ENCODE peak calls at places on chromosomes 12 and 14, in seven cellular contexts. O, Q, K, Y, U, A and W are unnamed samples.

GRCh38 chr12:113980537-113981337 is 14.6 kb upstream of the RBM19 start:
- DNase-seq in O (peak; percentile 82), Q (no peak), K (peak; percentile 45), Y (peak; percentile 24), U (peak; percentile 78), A (no peak), W (peak; percentile 54)

GRCh38 chr14:74478996-74479635 is 14.0 kb downstream of the NPC2 start:
- DNase-seq in O (peak; percentile 40), Q (no peak), K (no peak), Y (no peak), U (peak; percentile 35), A (no peak), W (no peak)

GRCh38 chr14:22283000-22283399 is 306.0 kb downstream of the DAD1 start:
- DNase-seq in O (no peak), Q (no peak), K (no peak), Y (no peak), U (no peak), A (no peak), W (no peak)

GRCh38 chr12:104426926-104427546 is 29.7 kb upstream of the CHST11 start:
- DNase-seq in O (peak; percentile 32), Q (no peak), K (no peak), Y (no peak), U (peak; percentile 86), A (no peak), W (no peak)

GRCh38 chr12:103279444-103279843 is 216.3 kb downstream of the C12orf42 start:
- DNase-seq in O (no peak), Q (no peak), K (peak; percentile 61), Y (no peak), U (no peak), A (no peak), W (peak; percentile 66)

GRCh38 chr12:108832730-108833354 is 24.5 kb downstream of the SSH1 start:
- DNase-seq in O (peak; percentile 86), Q (no peak), K (no peak), Y (no peak), U (peak; percentile 97), A (no peak), W (no peak)

GRCh38 chr14:30698463-30698862 is 76.3 kb downstream of the SCFD1 start:
- DNase-seq in O (no peak), Q (no peak), K (no peak), Y (no peak), U (no peak), A (no peak), W (no peak)

GRCh38 chr14:100088226-100088625 is 23.0 kb downstream of the EVL start:
- DNase-seq in O (no peak), Q (no peak), K (no peak), Y (no peak), U (no peak), A (no peak), W (no peak)

GRCh38 chr14:34650786-34651584 is 21.0 kb upstream of the SNX6 start:
- DNase-seq in O (peak; percentile 99), Q (no peak), K (no peak), Y (no peak), U (peak; percentile 100), A (no peak), W (no peak)

GRCh38 chr12:4353785-4354208 is 25.7 kb downstream of the FGF23 start:
- DNase-seq in O (peak; percentile 14), Q (no peak), K (no peak), Y (no peak), U (no peak), A (peak; percentile 17), W (no peak)

GRCh38 chr14:44372807-44373497 is 134.1 kb downstream of the FSCB start:
- DNase-seq in O (no peak), Q (no peak), K (no peak), Y (no peak), U (no peak), A (no peak), W (no peak)

GRCh38 chr14:92341791-92342190 is 18.8 kb downstream of the SLC24A4 start:
- DNase-seq in O (no peak), Q (no peak), K (no peak), Y (no peak), U (no peak), A (no peak), W (no peak)

GRCh38 chr14:88168498-88169165 is 154.4 kb downstream of the KCNK10 start:
- DNase-seq in O (peak; percentile 0), Q (peak; percentile 20), K (peak; percentile 61), Y (peak; percentile 51), U (peak; percentile 25), A (peak; percentile 30), W (peak; percentile 60)
- TF ChIP-seq CTCF in O (peak; percentile 69), Q (peak; percentile 53), K (peak; percentile 90), Y (peak; percentile 66), U (peak; percentile 81), A (peak; percentile 76), W (peak; percentile 85)

GRCh38 chr12:2877047-2877958 is at the start of the genes FOXM1 and RHNO1:
- DNase-seq in O (peak; percentile 88), Q (peak; percentile 90), K (peak; percentile 97), Y (peak; percentile 93), U (peak; percentile 86), A (peak; percentile 77), W (peak; percentile 95)
- TF ChIP-seq CTCF in O (no peak), Q (peak; percentile 8), K (no peak), Y (no peak), U (peak; percentile 4), A (no peak), W (no peak)

DNA sequence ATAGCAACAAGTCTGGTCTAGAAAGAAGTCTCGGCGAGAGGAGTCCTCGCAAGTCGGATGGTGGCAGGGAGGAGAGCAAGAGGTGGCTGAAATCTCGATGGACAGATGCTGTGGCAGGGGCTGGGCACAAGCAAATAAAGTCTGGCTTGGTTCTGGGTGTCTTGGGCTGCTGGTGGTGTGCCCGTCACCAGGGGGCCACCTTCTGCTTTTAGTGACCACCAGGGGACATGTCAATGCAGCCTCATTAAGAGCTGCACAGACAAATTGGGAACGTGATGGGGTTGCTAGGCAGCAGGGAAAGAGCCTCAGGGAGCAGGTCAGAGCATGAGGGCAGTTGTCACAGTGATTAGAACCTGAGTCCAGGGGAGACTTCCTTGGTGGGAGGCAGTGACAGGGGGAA is 43.9 kb downstream of the LRRC74A start:
- DNase-seq in O (no peak), Q (no peak), K (no peak), Y (no peak), U (no peak), A (no peak), W (no peak)
- TF ChIP-seq CTCF in O (no peak), Q (no peak), K (no peak), Y (no peak), U (peak; percentile 21), A (no peak), W (peak; percentile 11)

GRCh38 chr14:48686650-48687049 is 899.5 kb downstream of the RPS29 start:
- DNase-seq in O (no peak), Q (no peak), K (no peak), Y (no peak), U (no peak), A (no peak), W (no peak)

GRCh38 chr14:48693793-48694192 is 892.4 kb downstream of the RPS29 start:
- DNase-seq in O (no peak), Q (no peak), K (no peak), Y (no peak), U (no peak), A (no peak), W (no peak)

DNA sequence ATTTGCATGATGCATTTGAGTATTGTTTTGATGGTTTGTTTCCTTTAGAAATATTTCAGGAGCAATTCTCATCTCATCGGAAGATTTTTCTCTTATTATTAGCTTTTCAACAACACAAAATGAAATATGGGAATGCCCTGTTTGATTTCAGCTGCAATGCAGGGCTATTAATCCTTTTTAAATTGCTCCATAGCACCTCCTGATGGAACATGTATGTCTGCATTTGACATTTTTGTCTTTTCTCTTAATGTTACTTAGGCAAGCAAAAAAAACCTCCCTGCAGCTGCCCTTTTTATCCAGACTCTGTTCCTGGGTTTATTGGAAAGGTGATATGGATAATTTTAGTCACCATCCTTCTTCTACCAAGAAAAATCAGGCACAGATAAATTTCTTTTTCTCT is 895.8 kb downstream of the RPS29 start:
- DNase-seq in O (no peak), Q (no peak), K (no peak), Y (no peak), U (no peak), A (no peak), W (no peak)
- TF ChIP-seq CTCF in O (no peak), Q (no peak), K (peak; percentile 29), Y (no peak), U (no peak), A (no peak), W (no peak)

GRCh38 chr12:2284321-2284813 is 231.6 kb downstream of the CACNA1C start:
- DNase-seq in O (peak; percentile 85), Q (no peak), K (no peak), Y (no peak), U (peak; percentile 96), A (no peak), W (no peak)

GRCh38 chr12:2286051-2286450 is 233.3 kb downstream of the CACNA1C start:
- DNase-seq in O (no peak), Q (no peak), K (no peak), Y (no peak), U (no peak), A (no peak), W (no peak)

GRCh38 chr12:2283910-2284309 is 231.1 kb downstream of the CACNA1C start:
- DNase-seq in O (peak; percentile 67), Q (no peak), K (no peak), Y (peak; percentile 8), U (peak; percentile 91), A (no peak), W (no peak)

GRCh38 chr12:2285462-2285861 is 232.7 kb downstream of the CACNA1C start:
- DNase-seq in O (no peak), Q (no peak), K (no peak), Y (no peak), U (no peak), A (no peak), W (no peak)

GRCh38 chr12:2284857-2285256 is 232.1 kb downstream of the CACNA1C start:
- DNase-seq in O (peak; percentile 77), Q (peak; percentile 79), K (peak; percentile 49), Y (peak; percentile 83), U (peak; percentile 84), A (no peak), W (peak; percentile 61)
- TF ChIP-seq CTCF in O (peak; percentile 67), Q (peak; percentile 50), K (peak; percentile 60), Y (peak; percentile 64), U (peak; percentile 79), A (no peak), W (peak; percentile 16)

GRCh38 chr12:43113153-43113552 is 438.9 kb downstream of the ADAMTS20 start:
- DNase-seq in O (peak; percentile 17), Q (no peak), K (no peak), Y (no peak), U (peak; percentile 29), A (no peak), W (no peak)
- TF ChIP-seq CTCF in O (no peak), Q (no peak), K (no peak), Y (no peak), U (peak; percentile 22), A (no peak), W (no peak)

DNA sequence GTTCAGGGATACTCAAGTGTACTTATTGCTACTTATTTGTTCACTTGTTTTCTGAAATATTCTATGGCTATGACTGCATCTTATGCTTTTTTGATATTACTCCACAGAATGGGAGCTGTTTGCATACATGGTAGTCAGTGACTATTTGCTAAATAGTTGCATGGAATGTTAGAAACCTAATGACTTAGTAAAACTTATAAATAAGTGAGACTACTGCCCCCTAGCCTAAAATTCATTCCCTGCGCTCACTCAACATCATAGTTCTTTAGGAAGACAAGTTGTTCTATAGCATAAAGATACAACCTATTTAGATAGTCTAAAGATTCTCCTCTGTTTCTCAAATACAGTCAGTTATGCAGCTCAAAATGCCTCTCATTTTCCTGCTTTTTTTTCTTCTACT is 305.5 kb downstream of the CEP128 start:
- DNase-seq in O (peak; percentile 33), Q (no peak), K (no peak), Y (no peak), U (peak; percentile 18), A (no peak), W (no peak)
- TF ChIP-seq CTCF in O (no peak), Q (no peak), K (no peak), Y (no peak), U (peak; percentile 34), A (no peak), W (no peak)